ENCODE peak calls at places on chromosomes 13 and 19, in five cellular contexts. G is Daoy; L is GM12891; K is activated naive CD8-positive, alpha-beta T cell treated with anti-CD3 and anti-CD28 coated beads, Interleukin-2, amount 50 U/mL, for 24 hours; A is erythroblast. D is an unnamed sample.

GRCh38 chr13:102707465-102707864 is 12.6 kb upstream of the METTL21C start:
- DNase-seq in G (peak; percentile 71), L (no peak), K (no peak), A (no peak), D (no peak)

GRCh38 chr13:98466634-98467236 is 110.2 kb downstream of the STK24 start:
- DNase-seq in G (peak; percentile 47), L (no peak), K (peak; percentile 62), A (peak; percentile 80), D (no peak)

GRCh38 chr13:110306340-110306959 is 507 bp downstream of the COL4A1 start:
- DNase-seq in G (no peak), L (no peak), K (no peak), A (no peak), D (peak; percentile 41)

GRCh38 chr13:38777347-38778107 is 90.7 kb downstream of the FREM2 start:
- DNase-seq in G (no peak), L (no peak), K (no peak), A (no peak), D (no peak)

GRCh38 chr13:52130641-52131040 is 1.8 kb upstream of the NEK5 start:
- DNase-seq in G (no peak), L (no peak), K (no peak), A (no peak), D (no peak)

GRCh38 chr13:74066937-74067336 is 67.3 kb downstream of the KLF12 start:
- DNase-seq in G (no peak), L (no peak), K (no peak), A (no peak), D (no peak)

GRCh38 chr19:884420-885211 is 8.4 kb downstream of the MED16 start:
- DNase-seq in G (no peak), L (no peak), K (no peak), A (no peak), D (no peak)

GRCh38 chr13:59343132-59343531 is 820.6 kb downstream of the DIAPH3 start:
- DNase-seq in G (no peak), L (no peak), K (no peak), A (no peak), D (no peak)

D was measured in hepatocyte.